ENCODE peak calls at places on chromosomes 6 and 20, in four cellular contexts. Q, L, R and O are unnamed samples.

GRCh38 chr6:112984899-112985298 is 637.8 kb downstream of the RFPL4B start:
- DNase-seq in R (no peak), L (no peak), Q (no peak), O (no peak)

GRCh38 chr20:10513931-10514575 is 78.9 kb downstream of the SLX4IP start:
- DNase-seq in R (no peak), L (no peak), Q (no peak), O (no peak)

GRCh38 chr6:137821486-137821885 is 45.6 kb upstream of the TNFAIP3 start:
- DNase-seq in R (no peak), L (no peak), Q (no peak), O (no peak)

GRCh38 chr6:5782783-5783567 is 223.8 kb downstream of the NRN1 start:
- DNase-seq in R (no peak), Q (no peak), L (no peak), O (no peak)

GRCh38 chr6:116514103-116514502 is 2.7 kb downstream of the CALHM5 start:
- DNase-seq in R (no peak), L (no peak), Q (no peak), O (no peak)

GRCh38 chr6:132511159-132511835 is 1.6 kb downstream of the STX7 start:
- DNase-seq in L (peak; percentile 24), R (no peak), Q (no peak), O (no peak)

GRCh38 chr20:16479666-16480065 is 93.6 kb downstream of the KIF16B start:
- DNase-seq in Q (no peak), L (no peak), R (no peak), O (no peak)

GRCh38 chr20:44832724-44833123 is 22.4 kb upstream of the RIMS4 start:
- DNase-seq in L (no peak), Q (peak; percentile 23), R (no peak), O (no peak)

GRCh38 chr20:35635652-35636051 is 20.0 kb downstream of the SPAG4 start:
- DNase-seq in Q (no peak), L (no peak), R (no peak), O (no peak)

GRCh38 chr6:147604373-147604772 is 95.9 kb downstream of the SAMD5 start:
- DNase-seq in R (no peak), L (no peak), Q (no peak), O (no peak)

GRCh38 chr20:45947110-45947866 is 12.8 kb downstream of the PCIF1 start:
- DNase-seq in R (no peak), L (no peak), Q (no peak), O (no peak)

GRCh38 chr6:150143521-150144293 is 863 bp downstream of the PPP1R14C start:
- DNase-seq in Q (no peak), L (peak; percentile 44), R (no peak), O (no peak)

GRCh38 chr6:107630341-107630995 is 140.6 kb downstream of the SOBP start:
- DNase-seq in Q (no peak), R (no peak), L (no peak), O (no peak)

GRCh38 chr6:141598487-141598886 is 534.2 kb upstream of the GJE1 start:
- DNase-seq in Q (no peak), R (no peak), L (no peak), O (no peak)

GRCh38 chr20:45497971-45498494 is 17.4 kb downstream of the SPINT3 start:
- DNase-seq in R (peak; percentile 27), Q (no peak), L (no peak), O (no peak)

GRCh38 chr6:23045280-23045679 is 475.9 kb downstream of the HDGFL1 start:
- DNase-seq in L (no peak), Q (no peak), R (no peak), O (no peak)

GRCh38 chr6:92433911-92434310 is 985.4 kb downstream of the EPHA7 start:
- DNase-seq in L (no peak), Q (no peak), R (no peak), O (no peak)

GRCh38 chr20:48170625-48171024 is 385.3 kb upstream of the SULF2 start:
- DNase-seq in L (no peak), R (no peak), Q (no peak), O (no peak)

GRCh38 chr6:31815025-31815838 is at the start of the genes HSPA1A and HSPA1L:
- DNase-seq in R (peak; percentile 93), Q (no peak), L (peak; percentile 100), O (no peak)

GRCh38 chr6:13702809-13703302 is 8.8 kb downstream of the RANBP9 start:
- DNase-seq in R (no peak), Q (no peak), L (peak; percentile 45), O (no peak)

GRCh38 chr20:50845566-50846211 is 50.8 kb downstream of the BCAS4 start:
- DNase-seq in Q (no peak), R (no peak), L (no peak), O (no peak)

GRCh38 chr6:38161331-38161730 is 341.8 kb downstream of the ZFAND3 start:
- DNase-seq in R (no peak), Q (no peak), L (no peak), O (no peak)

GRCh38 chr6:112188906-112189305 is 65.5 kb downstream of the LAMA4 start:
- DNase-seq in R (no peak), L (no peak), Q (no peak), O (no peak)

GRCh38 chr6:161066511-161066910 is 74.9 kb downstream of the MAP3K4 start:
- DNase-seq in R (no peak), Q (no peak), L (no peak), O (no peak)

DNA sequence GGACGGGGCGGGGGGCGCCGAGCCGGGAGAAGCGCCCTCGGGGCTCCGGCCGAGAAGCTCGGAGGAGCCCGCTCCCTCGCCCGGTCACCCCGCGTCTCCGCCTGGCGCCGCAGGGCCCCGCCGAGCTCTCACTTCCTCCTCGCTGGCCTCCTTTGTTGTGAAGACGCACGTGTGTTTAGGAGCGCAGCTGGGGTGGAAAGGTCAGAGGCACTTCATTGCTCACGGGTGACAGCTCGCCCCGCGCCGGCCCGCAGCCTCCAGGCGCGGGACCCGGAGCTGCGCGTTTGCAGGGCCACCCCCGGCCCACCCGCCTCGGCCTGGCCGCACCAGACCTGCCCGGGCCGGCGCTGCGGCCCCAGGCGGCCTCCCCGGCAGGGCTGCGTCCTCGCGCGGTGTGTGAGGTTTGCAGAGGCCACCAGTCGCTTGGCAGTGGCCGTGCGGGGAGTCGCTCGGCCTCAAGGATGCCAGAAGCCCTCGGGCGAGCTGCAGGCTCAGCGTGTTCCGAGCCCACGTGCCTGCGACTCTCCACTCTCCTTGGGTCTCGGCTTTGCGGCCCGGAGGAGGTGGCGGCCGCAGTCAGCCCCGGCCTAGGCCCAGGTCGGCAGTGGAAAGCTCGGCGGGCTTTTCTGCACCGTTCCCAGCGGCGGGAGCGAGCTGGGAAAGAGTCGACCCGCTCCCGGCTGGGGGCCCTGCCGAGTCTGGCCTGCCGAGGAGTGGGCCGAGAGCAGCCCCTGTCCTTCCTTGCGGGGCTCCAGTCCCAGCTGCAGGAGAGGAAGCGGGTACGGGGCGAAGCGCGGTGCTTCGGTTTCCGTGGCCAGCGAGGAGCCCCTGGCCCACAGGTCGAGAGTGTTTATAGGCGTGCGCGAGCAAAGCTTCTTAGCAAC is 5.3 kb downstream of the FOXC1 start:
- DNase-seq in Q (no peak), L (no peak), R (no peak), O (no peak)
- TF ChIP-seq SRF in Q (no peak), L (no peak), R (no peak), O (no peak)

DNA sequence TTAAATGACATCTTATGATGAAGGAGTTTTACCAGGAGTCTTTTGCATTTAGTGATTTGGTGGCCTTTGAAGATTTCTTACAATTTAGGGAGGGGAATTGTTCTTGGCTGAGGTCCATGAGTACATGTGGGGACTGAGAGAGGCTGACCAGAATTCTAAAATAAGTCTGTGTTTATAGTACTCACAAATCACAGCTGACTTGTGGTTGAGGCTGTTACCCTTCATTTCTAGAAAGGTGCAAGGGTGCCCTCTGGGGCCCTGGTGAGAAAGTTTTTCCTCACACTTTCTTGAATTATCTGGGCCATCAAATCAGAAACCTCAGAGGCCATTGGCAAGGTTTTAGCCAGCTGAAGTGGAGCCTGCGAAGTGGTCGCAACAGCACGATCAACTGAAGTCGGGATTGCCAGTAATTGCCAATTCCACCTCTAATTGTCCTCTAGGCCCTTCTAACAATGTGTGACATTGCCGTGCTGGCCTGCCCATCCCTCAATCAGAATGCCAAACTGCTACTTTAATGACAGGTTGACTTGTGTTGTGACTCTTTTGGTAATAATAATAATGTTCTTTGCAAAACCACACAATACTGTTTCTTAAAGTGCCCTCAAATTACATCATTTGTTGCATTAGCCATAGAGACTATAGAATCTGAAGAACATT is 221.6 kb downstream of the OGFRL1 start:
- DNase-seq in Q (peak; percentile 27), L (no peak), R (peak; percentile 19), O (no peak)
- TF ChIP-seq SRF in Q (no peak), L (no peak), R (no peak), O (no peak)

GRCh38 chr6:27608916-27609883 is 136.3 kb upstream of the ZNF184 start:
- DNase-seq in R (no peak), Q (peak; percentile 72), L (peak; percentile 56), O (peak; percentile 56)

GRCh38 chr6:27604986-27605385 is 132.1 kb upstream of the ZNF184 start:
- DNase-seq in R (no peak), Q (no peak), L (peak; percentile 49), O (no peak)

GRCh38 chr6:27599859-27600532 is 127.1 kb upstream of the ZNF184 start:
- DNase-seq in R (no peak), Q (no peak), L (no peak), O (no peak)

GRCh38 chr6:27601668-27602254 is 128.9 kb upstream of the ZNF184 start:
- DNase-seq in Q (no peak), R (no peak), L (peak; percentile 71), O (no peak)

DNA sequence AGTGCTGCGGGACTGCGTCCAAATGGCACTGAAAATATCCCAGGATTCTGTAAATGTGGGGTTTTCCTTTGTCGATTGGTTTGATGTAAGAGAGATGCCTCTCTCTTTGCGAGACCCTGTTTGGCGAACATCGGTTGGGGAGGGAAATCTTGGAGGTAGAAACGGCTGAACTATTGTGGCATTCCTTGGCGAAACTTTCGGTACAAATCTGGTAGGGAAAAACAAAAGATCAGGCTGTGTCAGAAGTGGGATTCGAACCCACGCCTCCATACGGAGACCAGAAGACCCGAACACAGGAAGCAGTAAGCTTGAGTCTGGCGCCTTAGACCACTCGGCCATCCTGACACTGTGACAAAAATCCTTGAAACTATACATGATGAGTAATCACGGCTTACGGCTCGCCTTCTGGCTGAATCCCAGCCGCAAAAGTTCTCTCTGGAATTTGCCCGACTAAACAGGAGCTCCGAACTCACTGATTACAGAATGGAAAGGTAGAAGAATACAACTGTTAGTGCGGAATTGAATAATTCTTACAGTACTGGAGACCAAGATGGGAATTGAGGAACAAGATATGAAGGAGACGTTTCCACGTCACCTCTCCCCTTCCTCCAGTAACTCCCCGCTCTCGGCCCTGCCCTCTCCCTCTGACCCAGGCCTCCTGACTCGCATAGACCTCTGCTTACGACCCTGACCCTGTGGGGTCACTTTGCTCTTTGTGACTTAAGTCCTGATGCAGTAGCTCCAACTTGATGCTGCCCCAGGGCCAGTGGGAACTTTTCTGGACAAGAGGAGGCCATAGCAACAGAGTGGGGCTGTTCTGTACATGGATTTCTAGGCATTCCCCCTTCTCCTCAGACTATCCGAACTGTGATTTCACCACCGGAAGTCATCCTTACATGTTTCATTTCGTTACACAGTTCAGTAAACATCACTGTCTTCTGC is 132.8 kb upstream of the ZNF184 start:
- DNase-seq in L (peak; percentile 73), Q (peak; percentile 85), R (peak; percentile 84), O (no peak)
- TF ChIP-seq SRF in L (no peak), Q (no peak), R (no peak), O (no peak)

GRCh38 chr20:13396826-13397225 is 175.8 kb downstream of the ISM1 start:
- DNase-seq in L (no peak), Q (no peak), R (no peak), O (no peak)

GRCh38 chr20:13400453-13400852 is 179.4 kb downstream of the ISM1 start:
- DNase-seq in Q (no peak), R (no peak), L (no peak), O (no peak)

GRCh38 chr20:13396036-13396435 is 175.0 kb downstream of the ISM1 start:
- DNase-seq in L (no peak), Q (no peak), R (no peak), O (no peak)

GRCh38 chr20:13395232-13395631 is 174.2 kb downstream of the ISM1 start:
- DNase-seq in R (no peak), L (no peak), Q (no peak), O (no peak)

GRCh38 chr20:13397300-13397724 is 176.2 kb downstream of the ISM1 start:
- DNase-seq in Q (no peak), L (no peak), R (no peak), O (no peak)
- TF ChIP-seq SRF in Q (no peak), L (no peak), R (no peak), O (no peak)